ENCODE peak calls at places on chromosomes 4 and X, in six cellular contexts. One of them, this sample, is unnamed.

GRCh38 chr4:169110633-169111032 is 100.6 kb upstream of the CBR4 start:
- DNase-seq in A673: no peak
- DNase-seq in psoas muscle: no peak
- DNase-seq in CD4-positive, alpha-beta T cell: no peak
- DNase-seq in mucosa of descending colon: no peak
- DNase-seq in endothelial cell: no peak
- DNase-seq in this sample: no peak

GRCh38 chr4:74631338-74631737 is 163.0 kb downstream of the BTC start:
- DNase-seq in A673: no peak
- DNase-seq in CD4-positive, alpha-beta T cell: no peak
- DNase-seq in mucosa of descending colon: no peak
- DNase-seq in endothelial cell: no peak
- DNase-seq in psoas muscle: no peak
- DNase-seq in this sample: no peak

GRCh38 chr4:61532324-61532723 is 332.2 kb downstream of the ADGRL3 start:
- DNase-seq in psoas muscle: no peak
- DNase-seq in endothelial cell: no peak
- DNase-seq in A673: no peak
- DNase-seq in CD4-positive, alpha-beta T cell: no peak
- DNase-seq in mucosa of descending colon: no peak
- DNase-seq in this sample: peak; percentile 32

GRCh38 chr4:99043346-99043745 is 45.2 kb downstream of the ADH5 start:
- DNase-seq in CD4-positive, alpha-beta T cell: no peak
- DNase-seq in A673: peak; percentile 23
- DNase-seq in endothelial cell: no peak
- DNase-seq in psoas muscle: no peak
- DNase-seq in mucosa of descending colon: no peak
- DNase-seq in this sample: no peak

GRCh38 chr4:144376905-144377304 is 236.4 kb upstream of the GYPA start:
- DNase-seq in mucosa of descending colon: no peak
- DNase-seq in CD4-positive, alpha-beta T cell: no peak
- DNase-seq in endothelial cell: no peak
- DNase-seq in A673: no peak
- DNase-seq in psoas muscle: no peak
- DNase-seq in this sample: no peak

GRCh38 chr4:177093964-177094363 is 215.7 kb upstream of the NEIL3 start:
- DNase-seq in psoas muscle: no peak
- DNase-seq in endothelial cell: no peak
- DNase-seq in A673: no peak
- DNase-seq in mucosa of descending colon: no peak
- DNase-seq in CD4-positive, alpha-beta T cell: no peak
- DNase-seq in this sample: no peak

GRCh38 chrX:69025802-69026301 is 139.4 kb downstream of the PJA1 start:
- DNase-seq in A673: no peak
- DNase-seq in psoas muscle: no peak
- DNase-seq in CD4-positive, alpha-beta T cell: no peak
- DNase-seq in mucosa of descending colon: no peak
- DNase-seq in endothelial cell: no peak
- DNase-seq in this sample: no peak

GRCh38 chrX:10052906-10053625 is 85.9 kb downstream of the CLDN34 start:
- DNase-seq in mucosa of descending colon: no peak
- DNase-seq in A673: no peak
- DNase-seq in CD4-positive, alpha-beta T cell: no peak
- DNase-seq in psoas muscle: no peak
- DNase-seq in endothelial cell: no peak
- DNase-seq in this sample: no peak

GRCh38 chrX:124719060-124719459 is 372.7 kb downstream of the SH2D1A start:
- DNase-seq in CD4-positive, alpha-beta T cell: no peak
- DNase-seq in endothelial cell: no peak
- DNase-seq in A673: no peak
- DNase-seq in mucosa of descending colon: no peak
- DNase-seq in psoas muscle: no peak
- DNase-seq in this sample: no peak

GRCh38 chr4:84498203-84499026 is 677 bp downstream of the NKX6-1 start:
- DNase-seq in endothelial cell: no peak
- DNase-seq in mucosa of descending colon: no peak
- DNase-seq in A673: peak; percentile 50
- DNase-seq in CD4-positive, alpha-beta T cell: no peak
- DNase-seq in psoas muscle: no peak
- DNase-seq in this sample: peak; percentile 56

GRCh38 chr4:4457803-4458550 is 71.1 kb downstream of the NSG1 start:
- DNase-seq in endothelial cell: no peak
- DNase-seq in CD4-positive, alpha-beta T cell: no peak
- DNase-seq in psoas muscle: no peak
- DNase-seq in A673: no peak
- DNase-seq in mucosa of descending colon: no peak
- DNase-seq in this sample: no peak

GRCh38 chr4:103754844-103755243 is 35.1 kb upstream of the TACR3 start:
- DNase-seq in psoas muscle: no peak
- DNase-seq in mucosa of descending colon: peak; percentile 49
- DNase-seq in endothelial cell: no peak
- DNase-seq in CD4-positive, alpha-beta T cell: no peak
- DNase-seq in A673: peak; percentile 17
- DNase-seq in this sample: no peak

GRCh38 chr4:1041147-1041935 is 29.9 kb downstream of the FGFRL1 start:
- DNase-seq in endothelial cell: no peak
- DNase-seq in mucosa of descending colon: no peak
- DNase-seq in psoas muscle: peak; percentile 53
- DNase-seq in CD4-positive, alpha-beta T cell: no peak
- DNase-seq in A673: no peak
- DNase-seq in this sample: no peak

GRCh38 chrX:103585421-103586313 is at the start of gene TCEAL4:
- DNase-seq in CD4-positive, alpha-beta T cell: no peak
- DNase-seq in mucosa of descending colon: peak; percentile 65
- DNase-seq in psoas muscle: peak; percentile 75
- DNase-seq in endothelial cell: peak; percentile 38
- DNase-seq in A673: peak; percentile 26
- DNase-seq in this sample: peak; percentile 69

GRCh38 chrX:136055651-136056221 is 70.5 kb downstream of the SLC9A6 start:
- DNase-seq in A673: peak; percentile 21
- DNase-seq in CD4-positive, alpha-beta T cell: no peak
- DNase-seq in endothelial cell: no peak
- DNase-seq in psoas muscle: peak; percentile 58
- DNase-seq in mucosa of descending colon: peak; percentile 7
- DNase-seq in this sample: no peak

GRCh38 chr4:16938641-16939040 is 40.2 kb upstream of the LDB2 start:
- DNase-seq in psoas muscle: no peak
- DNase-seq in endothelial cell: no peak
- DNase-seq in mucosa of descending colon: no peak
- DNase-seq in CD4-positive, alpha-beta T cell: no peak
- DNase-seq in A673: no peak
- DNase-seq in this sample: no peak

GRCh38 chr4:121168865-121169281 is 4.8 kb upstream of the TNIP3 start:
- DNase-seq in endothelial cell: no peak
- DNase-seq in CD4-positive, alpha-beta T cell: no peak
- DNase-seq in psoas muscle: no peak
- DNase-seq in A673: no peak
- DNase-seq in mucosa of descending colon: no peak
- DNase-seq in this sample: no peak

GRCh38 chr4:183136880-183137279 is 37.8 kb downstream of the WWC2 start:
- DNase-seq in mucosa of descending colon: no peak
- DNase-seq in psoas muscle: no peak
- DNase-seq in A673: no peak
- DNase-seq in CD4-positive, alpha-beta T cell: no peak
- DNase-seq in endothelial cell: no peak
- DNase-seq in this sample: no peak

GRCh38 chr4:46399440-46399839 is 9.5 kb upstream of the GABRA2 start:
- DNase-seq in mucosa of descending colon: no peak
- DNase-seq in CD4-positive, alpha-beta T cell: no peak
- DNase-seq in A673: no peak
- DNase-seq in psoas muscle: no peak
- DNase-seq in endothelial cell: no peak
- DNase-seq in this sample: no peak

GRCh38 chr4:107248571-107248970 is 212.5 kb upstream of the DKK2 start:
- DNase-seq in CD4-positive, alpha-beta T cell: no peak
- DNase-seq in mucosa of descending colon: no peak
- DNase-seq in endothelial cell: no peak
- DNase-seq in A673: no peak
- DNase-seq in psoas muscle: no peak
- DNase-seq in this sample: no peak

GRCh38 chr4:138996090-138996489 is 19.5 kb upstream of the NOCT start:
- DNase-seq in CD4-positive, alpha-beta T cell: no peak
- DNase-seq in psoas muscle: no peak
- DNase-seq in mucosa of descending colon: no peak
- DNase-seq in endothelial cell: no peak
- DNase-seq in A673: no peak
- DNase-seq in this sample: no peak

GRCh38 chr4:20253799-20254409 is 2.2 kb downstream of the SLIT2 start:
- DNase-seq in psoas muscle: peak; percentile 71
- DNase-seq in CD4-positive, alpha-beta T cell: no peak
- DNase-seq in A673: peak; percentile 52
- DNase-seq in mucosa of descending colon: no peak
- DNase-seq in endothelial cell: peak; percentile 30
- DNase-seq in this sample: peak; percentile 46

GRCh38 chrX:40132751-40133150 is 35.0 kb upstream of the BCOR start:
- DNase-seq in A673: no peak
- DNase-seq in psoas muscle: peak; percentile 88
- DNase-seq in mucosa of descending colon: peak; percentile 49
- DNase-seq in CD4-positive, alpha-beta T cell: no peak
- DNase-seq in endothelial cell: no peak
- DNase-seq in this sample: no peak

GRCh38 chr4:10326075-10326474 is 131.2 kb downstream of the ZNF518B start:
- DNase-seq in psoas muscle: no peak
- DNase-seq in A673: no peak
- DNase-seq in CD4-positive, alpha-beta T cell: no peak
- DNase-seq in mucosa of descending colon: no peak
- DNase-seq in endothelial cell: no peak
- DNase-seq in this sample: no peak

GRCh38 chr4:55458164-55458563 is 62.4 kb downstream of the TMEM165 start:
- DNase-seq in A673: peak; percentile 13
- DNase-seq in CD4-positive, alpha-beta T cell: no peak
- DNase-seq in endothelial cell: no peak
- DNase-seq in mucosa of descending colon: no peak
- DNase-seq in psoas muscle: no peak
- DNase-seq in this sample: no peak

GRCh38 chr4:100907465-100908454 is 389.9 kb upstream of the EMCN start:
- DNase-seq in endothelial cell: peak; percentile 7
- DNase-seq in A673: peak; percentile 39
- DNase-seq in CD4-positive, alpha-beta T cell: no peak
- DNase-seq in psoas muscle: no peak
- DNase-seq in mucosa of descending colon: no peak
- DNase-seq in this sample: no peak

GRCh38 chr4:75724867-75725724 is 719 bp downstream of the USO1 start:
- DNase-seq in mucosa of descending colon: peak; percentile 77
- DNase-seq in psoas muscle: peak; percentile 89
- DNase-seq in endothelial cell: peak; percentile 77
- DNase-seq in A673: peak; percentile 49
- DNase-seq in CD4-positive, alpha-beta T cell: peak; percentile 23
- DNase-seq in this sample: peak; percentile 87

GRCh38 chr4:51851090-51851936 is 8.4 kb downstream of the DCUN1D4 start:
- DNase-seq in mucosa of descending colon: no peak
- DNase-seq in psoas muscle: no peak
- DNase-seq in A673: no peak
- DNase-seq in CD4-positive, alpha-beta T cell: no peak
- DNase-seq in endothelial cell: no peak
- DNase-seq in this sample: no peak

GRCh38 chr4:105490523-105490922 is 16.7 kb upstream of the PPA2 start:
- DNase-seq in CD4-positive, alpha-beta T cell: no peak
- DNase-seq in psoas muscle: no peak
- DNase-seq in A673: no peak
- DNase-seq in endothelial cell: no peak
- DNase-seq in mucosa of descending colon: no peak
- DNase-seq in this sample: no peak

GRCh38 chrX:47321386-47321785 is 49.0 kb upstream of the ZNF157 start:
- DNase-seq in endothelial cell: peak; percentile 61
- DNase-seq in psoas muscle: peak; percentile 66
- DNase-seq in mucosa of descending colon: peak; percentile 5
- DNase-seq in CD4-positive, alpha-beta T cell: no peak
- DNase-seq in A673: no peak
- DNase-seq in this sample: peak; percentile 88

GRCh38 chrX:138847930-138848329 is 136.4 kb upstream of the FGF13 start:
- DNase-seq in psoas muscle: no peak
- DNase-seq in CD4-positive, alpha-beta T cell: no peak
- DNase-seq in A673: peak; percentile 55
- DNase-seq in mucosa of descending colon: no peak
- DNase-seq in endothelial cell: no peak
- DNase-seq in this sample: no peak

DNA sequence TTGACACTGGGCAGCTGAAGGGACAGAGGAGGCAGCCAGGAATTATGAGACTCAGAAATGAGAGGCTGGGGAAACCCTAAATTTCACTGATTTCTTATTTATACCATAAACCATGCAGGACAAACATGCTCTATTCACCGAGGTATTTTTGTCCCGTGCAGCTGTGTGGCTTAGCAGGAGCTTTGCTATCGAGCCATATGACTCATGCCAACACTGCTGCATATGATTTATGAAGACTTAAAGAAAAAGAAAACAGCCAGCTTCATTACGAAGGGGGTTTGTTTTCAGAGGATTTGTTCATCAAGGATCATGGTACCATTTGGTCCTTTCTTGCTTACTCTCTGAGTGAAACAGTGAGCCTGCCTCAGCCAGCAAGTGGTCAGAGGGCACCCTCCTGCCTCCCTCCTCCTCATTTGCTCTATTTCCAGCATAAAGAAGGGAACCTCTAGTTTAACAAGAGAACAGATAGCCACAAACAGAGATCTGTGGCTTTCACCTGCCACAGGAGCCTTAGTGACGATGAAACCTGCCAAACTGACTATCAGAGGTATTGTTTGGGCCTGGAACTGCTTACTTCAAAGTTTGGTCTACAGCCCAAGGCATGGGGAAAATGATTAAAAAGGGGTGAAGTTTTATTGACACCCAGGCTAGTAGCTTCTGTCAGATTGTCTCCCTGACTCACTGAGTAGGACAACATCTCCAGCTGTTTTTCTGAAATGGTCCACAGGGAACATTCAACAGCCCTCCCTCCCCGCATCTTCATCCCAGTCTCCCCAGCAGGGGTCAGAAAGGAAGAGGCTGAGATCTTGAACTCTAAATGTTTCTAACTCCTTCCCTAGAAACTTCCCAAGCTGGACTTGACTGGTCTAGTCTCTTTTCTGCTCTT is 80.1 kb upstream of the MAML3 start:
- DNase-seq in mucosa of descending colon: no peak
- DNase-seq in endothelial cell: no peak
- DNase-seq in psoas muscle: no peak
- DNase-seq in CD4-positive, alpha-beta T cell: no peak
- DNase-seq in A673: peak; percentile 38
- DNase-seq in this sample: no peak
- TF ChIP-seq CTCF in mucosa of descending colon: no peak
- TF ChIP-seq CTCF in endothelial cell: no peak
- TF ChIP-seq CTCF in psoas muscle: no peak
- TF ChIP-seq CTCF in CD4-positive, alpha-beta T cell: no peak
- TF ChIP-seq CTCF in A673: no peak
- TF ChIP-seq CTCF in this sample: no peak

GRCh38 chr4:43843501-43843900 is 605.1 kb downstream of the KCTD8 start:
- DNase-seq in mucosa of descending colon: no peak
- DNase-seq in psoas muscle: no peak
- DNase-seq in endothelial cell: no peak
- DNase-seq in CD4-positive, alpha-beta T cell: no peak
- DNase-seq in A673: no peak
- DNase-seq in this sample: no peak
- TF ChIP-seq CTCF in mucosa of descending colon: no peak
- TF ChIP-seq CTCF in psoas muscle: no peak
- TF ChIP-seq CTCF in endothelial cell: no peak
- TF ChIP-seq CTCF in CD4-positive, alpha-beta T cell: no peak
- TF ChIP-seq CTCF in A673: no peak
- TF ChIP-seq CTCF in this sample: no peak

GRCh38 chr4:102578819-102579218 is 77.7 kb downstream of the NFKB1 start:
- DNase-seq in endothelial cell: peak; percentile 33
- DNase-seq in CD4-positive, alpha-beta T cell: no peak
- DNase-seq in psoas muscle: no peak
- DNase-seq in mucosa of descending colon: no peak
- DNase-seq in A673: peak; percentile 18
- DNase-seq in this sample: peak; percentile 33
- TF ChIP-seq CTCF in endothelial cell: peak; percentile 37
- TF ChIP-seq CTCF in CD4-positive, alpha-beta T cell: peak; percentile 17
- TF ChIP-seq CTCF in psoas muscle: no peak
- TF ChIP-seq CTCF in mucosa of descending colon: no peak
- TF ChIP-seq CTCF in A673: peak; percentile 24
- TF ChIP-seq CTCF in this sample: peak; percentile 21

GRCh38 chr4:180953572-180953971 is 1289.6 kb upstream of the TENM3 start:
- DNase-seq in A673: peak; percentile 23
- DNase-seq in endothelial cell: peak; percentile 28
- DNase-seq in mucosa of descending colon: no peak
- DNase-seq in psoas muscle: no peak
- DNase-seq in CD4-positive, alpha-beta T cell: no peak
- DNase-seq in this sample: no peak
- TF ChIP-seq CTCF in A673: peak; percentile 49
- TF ChIP-seq CTCF in endothelial cell: no peak
- TF ChIP-seq CTCF in mucosa of descending colon: no peak
- TF ChIP-seq CTCF in psoas muscle: no peak
- TF ChIP-seq CTCF in CD4-positive, alpha-beta T cell: no peak
- TF ChIP-seq CTCF in this sample: no peak

This sample was measured in glutamatergic neuron.